ENCODE peak calls at places on chromosome 14, in four cellular contexts. F, S, Y and O are unnamed samples.

GRCh38 chr14:63383776-63384367 is 65.1 kb upstream of the GPHB5 start:
- DNase-seq in S (no peak), Y (no peak), F (no peak), O (no peak)

GRCh38 chr14:48575772-48576171 is 900.4 kb upstream of the MDGA2 start:
- DNase-seq in S (peak; percentile 8), Y (no peak), F (no peak), O (no peak)

GRCh38 chr14:98494582-98494981 is 777.4 kb downstream of the BCL11B start:
- DNase-seq in Y (peak; percentile 32), F (no peak), S (no peak), O (no peak)

GRCh38 chr14:23377201-23377550 is 330 bp downstream of the CMTM5 start:
- DNase-seq in S (no peak), F (no peak), Y (no peak), O (no peak)

GRCh38 chr14:94373708-94374107 is 14.7 kb downstream of the SERPINA1 start:
- DNase-seq in S (no peak), F (peak; percentile 65), Y (no peak), O (peak; percentile 18)

GRCh38 chr14:24078146-24078545 is 6.8 kb downstream of the CPNE6 start:
- DNase-seq in F (no peak), Y (peak; percentile 18), S (no peak), O (peak; percentile 48)

GRCh38 chr14:67487937-67488893 is at the start of gene TMEM229B:
- DNase-seq in Y (no peak), F (peak; percentile 29), S (no peak), O (no peak)

GRCh38 chr14:100708349-100709217 is 18.1 kb upstream of the DLK1 start:
- DNase-seq in Y (peak; percentile 87), S (peak; percentile 66), F (peak; percentile 53), O (peak; percentile 97)

GRCh38 chr14:22976620-22977433 is 5.5 kb downstream of the AJUBA start:
- DNase-seq in Y (peak; percentile 78), S (no peak), F (no peak), O (peak; percentile 41)

GRCh38 chr14:61525293-61526011 is 169.9 kb upstream of the HIF1A start:
- DNase-seq in Y (peak; percentile 46), F (peak; percentile 67), S (peak; percentile 47), O (no peak)

GRCh38 chr14:30569903-30570226 is 10.9 kb downstream of the G2E3 start:
- DNase-seq in Y (no peak), S (no peak), F (no peak), O (no peak)

GRCh38 chr14:68384335-68384734 is 408.5 kb downstream of the ZFP36L1 start:
- DNase-seq in Y (no peak), S (no peak), F (no peak), O (no peak)

GRCh38 chr14:21711360-21711961 is 37.8 kb upstream of the OR4E1 start:
- DNase-seq in Y (peak; percentile 46), F (no peak), S (peak; percentile 14), O (peak; percentile 26)

GRCh38 chr14:59482471-59483331 is 1.5 kb downstream of the L3HYPDH start:
- DNase-seq in Y (peak; percentile 71), F (no peak), S (peak; percentile 24), O (no peak)

GRCh38 chr14:64971890-64972785 is at the start of gene RAB15:
- DNase-seq in S (peak; percentile 63), F (peak; percentile 40), Y (no peak), O (peak; percentile 91)

GRCh38 chr14:68181395-68182326 is 362.1 kb downstream of the RAD51B start:
- DNase-seq in F (no peak), Y (no peak), S (no peak), O (no peak)

GRCh38 chr14:69658664-69659261 is 47.4 kb downstream of the SUSD6 start:
- DNase-seq in F (no peak), S (no peak), Y (no peak), O (no peak)

GRCh38 chr14:86072134-86072894 is 542.4 kb downstream of the FLRT2 start:
- DNase-seq in S (no peak), F (no peak), Y (no peak), O (no peak)

GRCh38 chr14:30559638-30560071 is 697 bp downstream of the G2E3 start:
- DNase-seq in S (no peak), F (no peak), Y (peak; percentile 72), O (peak; percentile 25)

GRCh38 chr14:32457213-32457920 is 128.3 kb downstream of the AKAP6 start:
- DNase-seq in Y (no peak), S (peak; percentile 74), F (no peak), O (no peak)

GRCh38 chr14:63342381-63342780 is 23.6 kb upstream of the GPHB5 start:
- DNase-seq in F (no peak), S (no peak), Y (peak; percentile 12), O (no peak)

GRCh38 chr14:98412431-98412830 is 859.6 kb downstream of the BCL11B start:
- DNase-seq in S (no peak), Y (no peak), F (no peak), O (no peak)

GRCh38 chr14:81303258-81303935 is 82.6 kb upstream of the GTF2A1 start:
- DNase-seq in Y (no peak), F (peak; percentile 47), S (no peak), O (no peak)

GRCh38 chr14:37546621-37547447 is 48.2 kb downstream of the FOXA1 start:
- DNase-seq in Y (peak; percentile 60), F (no peak), S (no peak), O (no peak)

GRCh38 chr14:104116544-104117340 is 21.6 kb upstream of the KIF26A start:
- DNase-seq in Y (no peak), F (peak; percentile 5), S (peak; percentile 13), O (peak; percentile 88)

GRCh38 chr14:104115691-104116543 is 22.5 kb upstream of the KIF26A start:
- DNase-seq in S (no peak), F (peak; percentile 9), Y (no peak), O (peak; percentile 75)

GRCh38 chr14:104119119-104119699 is 19.2 kb upstream of the KIF26A start:
- DNase-seq in S (no peak), F (no peak), Y (no peak), O (peak; percentile 58)

GRCh38 chr14:104118006-104118844 is 20.2 kb upstream of the KIF26A start:
- DNase-seq in S (peak; percentile 9), F (peak; percentile 18), Y (no peak), O (peak; percentile 75)

DNA sequence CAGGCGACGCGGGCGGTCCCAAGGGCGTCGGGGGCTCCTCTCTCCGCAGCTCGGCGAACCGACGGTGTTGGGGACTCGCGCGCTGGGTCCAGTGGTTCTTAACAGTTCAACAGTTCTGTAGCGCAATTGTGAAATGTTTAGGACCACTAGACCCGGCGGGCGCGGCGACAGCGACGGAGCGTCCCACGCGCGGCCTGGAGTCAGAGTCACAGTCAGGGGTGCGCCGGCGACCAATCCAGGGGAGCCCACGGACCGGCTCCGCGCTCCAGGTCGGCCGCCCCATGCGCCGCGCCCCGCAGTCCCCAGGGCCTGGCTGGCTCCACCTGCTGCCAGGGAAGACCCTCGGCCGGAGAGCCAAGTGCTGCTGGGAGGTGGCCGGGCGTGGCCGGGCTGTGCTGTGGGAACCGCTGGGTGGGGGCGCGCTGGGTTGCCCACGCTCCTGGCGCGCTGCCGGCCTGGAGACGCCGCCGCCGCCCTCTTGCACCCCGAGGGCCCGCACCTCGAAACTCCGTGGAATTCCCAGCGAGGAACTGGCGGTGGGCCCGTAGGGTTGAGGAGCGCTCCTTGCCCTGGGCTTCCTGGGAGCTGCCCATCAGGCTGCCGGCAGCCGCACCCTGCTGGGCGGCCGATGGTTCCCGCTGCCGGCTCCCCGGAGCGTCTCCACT is 20.9 kb upstream of the KIF26A start:
- DNase-seq in S (peak; percentile 12), Y (no peak), F (peak; percentile 9), O (peak; percentile 83)
- H3K4me3 ChIP-seq in S (no peak overlapping the region), Y (no peak overlapping the region), F (peak overlapping the region; percentile 55), O (peak overlapping the region; percentile 27)

DNA sequence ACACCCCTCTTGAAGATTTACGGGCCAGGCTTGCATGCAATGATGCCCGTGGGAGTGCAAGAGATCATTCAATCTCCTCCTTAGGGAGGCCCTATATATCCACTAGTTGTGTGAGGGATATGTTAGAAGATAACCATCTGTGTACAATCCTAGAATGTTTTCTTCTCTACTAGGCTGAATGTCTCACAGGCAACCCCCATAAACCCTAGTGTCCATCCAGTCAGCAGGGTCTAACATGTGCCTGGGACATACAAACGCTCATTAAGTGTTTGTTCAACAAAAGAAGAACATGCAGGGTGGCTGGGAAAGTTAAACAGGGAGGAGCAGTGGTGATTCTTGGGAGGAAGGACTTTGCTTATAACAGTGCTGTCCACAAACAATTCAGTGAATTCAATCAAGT is 96.5 kb upstream of the FERMT2 start:
- DNase-seq in Y (no peak), F (no peak), S (no peak), O (no peak)
- H3K36me3 ChIP-seq in Y (peaks cover 2% of the 10 kb centered on the region), F (no peaks in the 10 kb centered on the region), S (peaks cover 5% of the 10 kb centered on the region), O (peaks cover 4% of the 10 kb centered on the region)

GRCh38 chr14:71597289-71597920 is 334.8 kb upstream of the RGS6 start:
- DNase-seq in Y (no peak), F (no peak), S (no peak), O (no peak)
- H3K4me3 ChIP-seq in Y (no peak overlapping the region), F (no peak overlapping the region), S (no peak overlapping the region), O (no peak overlapping the region)

GRCh38 chr14:49732896-49733295 is 35.1 kb upstream of the KLHDC2 start:
- DNase-seq in Y (no peak), F (no peak), S (no peak), O (no peak)

GRCh38 chr14:49727171-49727570 is 34.3 kb downstream of the KLHDC1 start:
- DNase-seq in F (no peak), S (no peak), Y (no peak), O (no peak)
- H3K36me3 ChIP-seq in F (no peaks in the 10 kb centered on the region), S (no peaks in the 10 kb centered on the region), Y (no peaks in the 10 kb centered on the region), O (no peaks in the 10 kb centered on the region)

GRCh38 chr14:73230051-73230450 is 7.3 kb upstream of the PAPLN start:
- DNase-seq in F (no peak), Y (no peak), S (no peak), O (no peak)
- H3K4me3 ChIP-seq in F (no peak overlapping the region), Y (no peak overlapping the region), S (no peak overlapping the region), O (no peak overlapping the region)

GRCh38 chr14:89402363-89402762 is 14.7 kb downstream of the FOXN3 start:
- DNase-seq in F (no peak), S (no peak), Y (no peak), O (no peak)
- H3K36me3 ChIP-seq in F (no peaks in the 10 kb centered on the region), S (peaks cover 20% of the 10 kb centered on the region), Y (no peaks in the 10 kb centered on the region), O (peaks cover 7% of the 10 kb centered on the region)

GRCh38 chr14:90399541-90400444 is 3.0 kb downstream of the CALM1 start:
- DNase-seq in S (peak; percentile 93), F (peak; percentile 88), Y (peak; percentile 94), O (peak; percentile 92)
- H3K4me3 ChIP-seq in S (peak overlapping the region; percentile 86), F (peak overlapping the region; percentile 87), Y (no peak overlapping the region), O (no peak overlapping the region)

GRCh38 chr14:103341250-103342129 is 7.5 kb downstream of the EIF5 start:
- DNase-seq in Y (no peak), F (no peak), S (no peak), O (no peak)
- H3K36me3 ChIP-seq in Y (peaks cover 37% of the 10 kb centered on the region), F (peaks cover 34% of the 10 kb centered on the region), S (peaks cover 88% of the 10 kb centered on the region), O (peaks cover 65% of the 10 kb centered on the region)

GRCh38 chr14:104722938-104723650 is 935 bp upstream of the ADSS1 start:
- DNase-seq in S (no peak), F (no peak), Y (peak; percentile 56), O (peak; percentile 88)
- H3K4me3 ChIP-seq in S (no peak overlapping the region), F (peak overlapping the region; percentile 82), Y (no peak overlapping the region), O (peak overlapping the region; percentile 79)